ENCODE peak calls at places on chromosomes 7 and 10, in four cellular contexts. One of them, this sample, is unnamed. For H3K4me1, the result is how much of the 10 kb centered on the place peaks cover.

GRCh38 chr7:24372973-24373372 is 89.0 kb downstream of the NPY start:
- DNase-seq in left ventricle myocardium inferior: no peak
- DNase-seq in spleen: no peak
- DNase-seq in sigmoid colon: no peak
- DNase-seq in this sample: no peak

GRCh38 chr7:6026011-6026819 is 5.0 kb upstream of the ANKRD61 start:
- DNase-seq in sigmoid colon: peak
- DNase-seq in spleen: peak
- DNase-seq in left ventricle myocardium inferior: peak
- DNase-seq in this sample: peak

GRCh38 chr10:131354380-131354779 is 42.9 kb upstream of the TCERG1L start:
- DNase-seq in spleen: no peak
- DNase-seq in left ventricle myocardium inferior: no peak
- DNase-seq in sigmoid colon: no peak
- DNase-seq in this sample: no peak

GRCh38 chr10:13685885-13686284 is 99.1 kb downstream of the PRPF18 start:
- DNase-seq in left ventricle myocardium inferior: peak
- DNase-seq in sigmoid colon: peak
- DNase-seq in spleen: peak
- DNase-seq in this sample: no peak

GRCh38 chr7:101944611-101945010 is 127.2 kb downstream of the CUX1 start:
- DNase-seq in sigmoid colon: peak
- DNase-seq in spleen: no peak
- DNase-seq in left ventricle myocardium inferior: no peak
- DNase-seq in this sample: no peak

GRCh38 chr10:121753726-121754476 is 155.7 kb upstream of the FGFR2 start:
- DNase-seq in spleen: no peak
- DNase-seq in sigmoid colon: no peak
- DNase-seq in left ventricle myocardium inferior: no peak
- DNase-seq in this sample: no peak

GRCh38 chr7:132354527-132354926 is 221.7 kb downstream of the PLXNA4 start:
- DNase-seq in sigmoid colon: no peak
- DNase-seq in left ventricle myocardium inferior: no peak
- DNase-seq in spleen: no peak
- DNase-seq in this sample: no peak

GRCh38 chr10:21953585-21954057 is 49.9 kb downstream of the DNAJC1 start:
- DNase-seq in sigmoid colon: no peak
- DNase-seq in left ventricle myocardium inferior: no peak
- DNase-seq in spleen: no peak
- DNase-seq in this sample: no peak

GRCh38 chr7:90715067-90715466 is 118.9 kb downstream of the CDK14 start:
- DNase-seq in left ventricle myocardium inferior: no peak
- DNase-seq in sigmoid colon: no peak
- DNase-seq in spleen: no peak
- DNase-seq in this sample: no peak

GRCh38 chr10:72080042-72081035 is 8.0 kb downstream of the SPOCK2 start:
- DNase-seq in sigmoid colon: peak
- DNase-seq in left ventricle myocardium inferior: no peak
- DNase-seq in spleen: no peak
- DNase-seq in this sample: no peak

GRCh38 chr7:102828291-102828690 is 79.5 kb downstream of the FAM185A start:
- DNase-seq in sigmoid colon: no peak
- DNase-seq in left ventricle myocardium inferior: no peak
- DNase-seq in spleen: no peak
- DNase-seq in this sample: no peak

GRCh38 chr7:100974021-100974420 is 4.7 kb downstream of the MUC12 start:
- DNase-seq in left ventricle myocardium inferior: no peak
- DNase-seq in spleen: no peak
- DNase-seq in sigmoid colon: no peak
- DNase-seq in this sample: no peak

GRCh38 chr10:130301026-130301892 is 165.1 kb downstream of the GLRX3 start:
- DNase-seq in sigmoid colon: no peak
- DNase-seq in left ventricle myocardium inferior: peak
- DNase-seq in spleen: peak
- DNase-seq in this sample: peak

GRCh38 chr7:157845203-157845810 is 508.5 kb downstream of the DNAJB6 start:
- DNase-seq in sigmoid colon: no peak
- DNase-seq in left ventricle myocardium inferior: no peak
- DNase-seq in spleen: no peak
- DNase-seq in this sample: peak

GRCh38 chr7:34069676-34070075 is 164.3 kb downstream of the BMPER start:
- DNase-seq in spleen: no peak
- DNase-seq in sigmoid colon: no peak
- DNase-seq in left ventricle myocardium inferior: no peak
- DNase-seq in this sample: no peak

GRCh38 chr7:23247602-23248335 is 1.2 kb downstream of the GPNMB start:
- DNase-seq in spleen: peak
- DNase-seq in sigmoid colon: peak
- DNase-seq in left ventricle myocardium inferior: peak
- DNase-seq in this sample: peak

GRCh38 chr7:40986351-40986873 is 716.5 kb downstream of the INHBA start:
- DNase-seq in left ventricle myocardium inferior: no peak
- DNase-seq in spleen: no peak
- DNase-seq in sigmoid colon: no peak
- DNase-seq in this sample: no peak

GRCh38 chr7:146067880-146068279 is 48.7 kb upstream of the CNTNAP2 start:
- DNase-seq in sigmoid colon: no peak
- DNase-seq in spleen: no peak
- DNase-seq in left ventricle myocardium inferior: no peak
- DNase-seq in this sample: no peak

DNA sequence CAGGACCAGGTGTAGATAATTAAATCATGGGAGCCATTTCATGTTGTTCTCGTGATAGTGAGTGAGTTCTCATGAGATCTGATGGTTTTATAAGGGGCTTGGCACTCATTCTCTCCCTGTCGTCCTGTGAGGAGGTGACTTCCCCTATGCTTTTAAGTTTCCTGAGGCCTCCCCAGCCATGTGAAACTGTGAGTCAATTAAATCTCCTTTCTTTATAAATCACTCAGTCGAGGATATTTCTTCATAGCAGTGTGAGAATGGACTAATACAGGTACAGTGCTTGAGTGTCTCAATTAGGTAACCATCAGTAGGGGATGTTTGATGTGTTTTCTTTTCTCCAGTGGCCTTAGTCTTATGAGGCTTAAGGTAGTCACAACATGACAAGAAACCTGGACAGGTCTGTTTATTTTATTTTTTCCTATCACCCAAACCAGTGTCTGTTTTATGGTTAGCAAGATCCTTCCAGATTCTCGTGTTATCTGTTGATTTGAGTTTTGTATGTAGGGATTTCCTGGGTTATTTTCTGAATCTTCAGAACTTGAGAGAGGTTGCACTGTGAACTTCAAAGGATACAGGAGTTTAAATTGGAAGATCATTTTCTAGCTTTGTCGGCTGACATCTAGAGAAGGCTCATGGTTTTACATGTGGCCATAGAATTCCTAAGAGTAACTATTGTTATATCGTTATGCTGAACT is 32.1 kb downstream of the UMAD1 start:
- DNase-seq in left ventricle myocardium inferior: no peak
- DNase-seq in sigmoid colon: no peak
- DNase-seq in spleen: no peak
- DNase-seq in this sample: no peak
- H3K4me3 ChIP-seq in left ventricle myocardium inferior: no peak
- H3K4me3 ChIP-seq in sigmoid colon: no peak
- H3K4me3 ChIP-seq in spleen: no peak
- H3K4me3 ChIP-seq in this sample: no peak

DNA sequence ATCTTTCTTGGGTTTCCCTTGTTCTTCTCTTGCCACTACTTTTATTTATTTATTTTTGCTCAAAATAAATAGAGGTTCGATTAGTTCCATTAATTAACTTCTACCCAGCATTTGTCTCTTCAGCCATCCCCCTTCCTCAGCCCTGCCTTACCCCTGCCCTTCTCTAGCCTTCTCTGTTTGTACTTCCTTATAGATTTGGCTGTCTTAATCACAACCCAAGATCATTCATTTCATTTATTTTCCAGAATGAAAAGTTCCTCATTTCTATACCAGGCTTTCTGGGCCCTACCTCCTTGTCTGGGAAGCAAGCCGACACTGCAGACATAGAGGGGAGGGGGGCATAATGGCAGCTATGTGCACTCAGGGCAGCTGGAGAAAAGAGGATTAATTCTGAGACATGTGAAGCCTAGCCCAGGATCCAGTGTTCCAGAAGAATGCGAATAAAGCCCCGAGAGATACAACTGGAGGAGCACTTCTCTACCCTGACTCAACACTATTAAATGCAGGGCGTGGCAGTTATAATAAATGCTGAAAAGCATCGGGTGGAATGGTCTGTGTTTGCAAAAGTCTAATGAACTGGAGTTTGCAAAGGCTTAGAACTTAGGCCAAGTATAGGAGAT is 6.4 kb upstream of the PDCD4 start:
- DNase-seq in sigmoid colon: no peak
- DNase-seq in left ventricle myocardium inferior: no peak
- DNase-seq in spleen: no peak
- DNase-seq in this sample: no peak
- H3K4me1 ChIP-seq in sigmoid colon: under half
- H3K4me1 ChIP-seq in left ventricle myocardium inferior: under half
- H3K4me1 ChIP-seq in spleen: half or more
- H3K4me1 ChIP-seq in this sample: under half

DNA sequence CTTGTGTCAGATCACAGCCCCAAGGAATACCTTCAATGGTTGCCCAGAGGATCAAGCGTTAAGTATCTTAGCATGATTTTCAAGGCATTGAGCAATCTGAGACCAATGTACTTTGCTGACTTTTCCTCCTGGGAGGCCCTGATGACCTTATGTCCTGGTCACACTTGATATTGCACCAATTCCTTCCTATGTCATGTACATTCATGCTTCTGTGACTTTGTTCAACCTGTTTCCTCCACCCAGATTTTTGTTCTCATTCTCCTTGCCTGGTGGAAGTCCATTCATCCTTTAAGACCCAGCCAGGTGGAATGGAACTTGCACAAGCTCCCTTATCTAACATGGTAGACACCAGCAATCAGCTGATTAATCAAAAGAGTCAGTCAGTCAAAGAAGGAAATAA is 160.8 kb downstream of the PFKFB3 start:
- DNase-seq in left ventricle myocardium inferior: no peak
- DNase-seq in spleen: no peak
- DNase-seq in sigmoid colon: no peak
- DNase-seq in this sample: no peak
- H3K27ac ChIP-seq in left ventricle myocardium inferior: no peak
- H3K27ac ChIP-seq in spleen: no peak
- H3K27ac ChIP-seq in sigmoid colon: no peak
- H3K27ac ChIP-seq in this sample: peak

DNA sequence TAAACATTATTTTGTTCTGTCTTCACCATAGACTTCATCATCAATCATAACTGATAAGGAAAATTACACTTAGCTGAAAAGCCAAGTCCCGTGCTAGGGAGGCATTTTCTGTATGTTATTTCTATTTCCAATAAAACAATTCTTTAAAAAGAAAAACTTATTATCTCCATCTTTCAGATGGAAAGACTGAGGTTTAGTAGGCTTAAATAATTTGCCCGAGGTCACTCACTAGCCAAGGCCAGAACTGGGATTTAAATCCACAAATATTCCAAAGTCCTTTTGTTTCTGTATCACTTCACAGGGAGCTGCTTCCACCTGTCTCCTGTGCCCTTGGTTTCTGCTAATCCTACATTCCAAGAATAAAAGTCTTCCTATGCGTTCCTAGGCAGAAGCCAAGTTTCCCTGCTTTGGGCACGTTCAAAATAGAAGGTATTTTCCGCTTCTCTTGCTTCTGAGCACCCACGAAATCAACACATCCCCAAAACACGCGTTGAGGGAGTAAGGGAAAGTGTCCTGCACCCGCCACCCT is 720 bp downstream of the CPVL start:
- DNase-seq in sigmoid colon: no peak
- DNase-seq in left ventricle myocardium inferior: no peak
- DNase-seq in spleen: no peak
- DNase-seq in this sample: no peak
- H3K4me3 ChIP-seq in sigmoid colon: peak
- H3K4me3 ChIP-seq in left ventricle myocardium inferior: peak
- H3K4me3 ChIP-seq in spleen: peak
- H3K4me3 ChIP-seq in this sample: peak

GRCh38 chr10:119320981-119321380 is 113.6 kb downstream of the GRK5 start:
- DNase-seq in sigmoid colon: no peak
- DNase-seq in left ventricle myocardium inferior: no peak
- DNase-seq in spleen: no peak
- DNase-seq in this sample: no peak
- H3K4me1 ChIP-seq in sigmoid colon: under half
- H3K4me1 ChIP-seq in left ventricle myocardium inferior: half or more
- H3K4me1 ChIP-seq in spleen: half or more
- H3K4me1 ChIP-seq in this sample: under half

GRCh38 chr7:895451-896052 is 19.2 kb downstream of the GET4 start:
- DNase-seq in left ventricle myocardium inferior: no peak
- DNase-seq in sigmoid colon: no peak
- DNase-seq in spleen: peak
- DNase-seq in this sample: peak
- H3K27ac ChIP-seq in left ventricle myocardium inferior: no peak
- H3K27ac ChIP-seq in sigmoid colon: no peak
- H3K27ac ChIP-seq in spleen: no peak
- H3K27ac ChIP-seq in this sample: no peak